ENCODE peak calls at places on chromosome 14, in five cellular contexts. R, O, K, H and J are unnamed samples.

GRCh38 chr14:61456720-61457119 is 135.3 kb downstream of the PRKCH start:
- DNase-seq in R (peak), O (peak), K (peak), H (no peak), J (peak)

GRCh38 chr14:73674986-73675385 is 30.2 kb downstream of the DNAL1 start:
- DNase-seq in R (no peak), O (no peak), K (no peak), H (no peak), J (no peak)

GRCh38 chr14:74048291-74048690 is 29.1 kb downstream of the BBOF1 start:
- DNase-seq in R (no peak), O (peak), K (no peak), H (no peak), J (no peak)

GRCh38 chr14:90556050-90556477 is 159.2 kb downstream of the CALM1 start:
- DNase-seq in R (no peak), O (peak), K (peak), H (no peak), J (no peak)

GRCh38 chr14:66330916-66331315 is 155.3 kb upstream of the CCDC196 start:
- DNase-seq in R (peak), O (no peak), K (no peak), H (no peak), J (no peak)

GRCh38 chr14:101721951-101722661 is 39.4 kb upstream of the PPP2R5C start:
- DNase-seq in R (peak), O (peak), K (peak), H (no peak), J (no peak)

GRCh38 chr14:66249544-66249943 is 236.6 kb upstream of the CCDC196 start:
- DNase-seq in R (no peak), O (no peak), K (no peak), H (no peak), J (no peak)

GRCh38 chr14:54695196-54695595 is 128.3 kb downstream of the SAMD4A start:
- DNase-seq in R (no peak), O (no peak), K (no peak), H (no peak), J (no peak)

GRCh38 chr14:24891987-24892729 is 157.8 kb downstream of the STXBP6 start:
- DNase-seq in R (no peak), O (no peak), K (no peak), H (no peak), J (no peak)

GRCh38 chr14:26702721-26703250 is 105.0 kb upstream of the NOVA1 start:
- DNase-seq in R (peak), O (no peak), K (no peak), H (no peak), J (no peak)

GRCh38 chr14:87468531-87468930 is 524.5 kb downstream of the GALC start:
- DNase-seq in R (no peak), O (no peak), K (no peak), H (no peak), J (no peak)

GRCh38 chr14:81434230-81434629 is 34.1 kb upstream of the STON2 start:
- DNase-seq in R (no peak), O (peak), K (no peak), H (no peak), J (no peak)

GRCh38 chr14:96986701-96987474 is 189.7 kb downstream of the VRK1 start:
- DNase-seq in R (no peak), O (no peak), K (no peak), H (no peak), J (no peak)

GRCh38 chr14:50718949-50719348 is 50.8 kb upstream of the SAV1 start:
- DNase-seq in R (no peak), O (no peak), K (no peak), H (no peak), J (no peak)

GRCh38 chr14:104876251-104876699 is 11.2 kb downstream of the CEP170B start:
- DNase-seq in R (peak), O (peak), K (peak), H (no peak), J (no peak)

GRCh38 chr14:94122438-94122837 is 7.0 kb downstream of the IFI27L2 start:
- DNase-seq in R (no peak), O (no peak), K (no peak), H (no peak), J (no peak)

GRCh38 chr14:106044949-106045596 is 518.7 kb downstream of the TMEM121 start:
- DNase-seq in R (peak), O (no peak), K (peak), H (no peak), J (no peak)

GRCh38 chr14:101823511-101824120 is 62.1 kb downstream of the PPP2R5C start:
- DNase-seq in R (peak), O (no peak), K (no peak), H (no peak), J (no peak)

GRCh38 chr14:55901281-55901680 is 216.9 kb upstream of the PELI2 start:
- DNase-seq in R (no peak), O (no peak), K (no peak), H (no peak), J (no peak)

GRCh38 chr14:24254630-24255392 is 8.2 kb downstream of the TGM1 start:
- DNase-seq in R (no peak), O (no peak), K (peak), H (no peak), J (peak)

GRCh38 chr14:61280092-61280525 is 1.0 kb downstream of the TMEM30B start:
- DNase-seq in R (no peak), O (no peak), K (no peak), H (no peak), J (peak)

GRCh38 chr14:23864856-23865255 is 88.7 kb upstream of the DHRS4 start:
- DNase-seq in R (no peak), O (no peak), K (no peak), H (no peak), J (no peak)

GRCh38 chr14:74608959-74609611 is 3.0 kb downstream of the LTBP2 start:
- DNase-seq in R (peak), O (peak), K (peak), H (peak), J (peak)

GRCh38 chr14:93090826-93091583 is 24.7 kb downstream of the ITPK1 start:
- DNase-seq in R (no peak), O (peak), K (no peak), H (no peak), J (no peak)

GRCh38 chr14:71336488-71337192 is 429.4 kb downstream of the PCNX1 start:
- DNase-seq in R (no peak), O (no peak), K (no peak), H (no peak), J (no peak)

GRCh38 chr14:57352771-57353170 is 37.6 kb upstream of the NAA30 start:
- DNase-seq in R (peak), O (no peak), K (no peak), H (no peak), J (no peak)

GRCh38 chr14:33454022-33454645 is 496.7 kb downstream of the EGLN3 start:
- DNase-seq in R (no peak), O (no peak), K (no peak), H (no peak), J (no peak)

GRCh38 chr14:66076166-66076565 is 410.0 kb upstream of the CCDC196 start:
- DNase-seq in R (no peak), O (no peak), K (no peak), H (no peak), J (no peak)

GRCh38 chr14:75833326-75834020 is 148.3 kb downstream of the TGFB3 start:
- DNase-seq in R (no peak), O (no peak), K (no peak), H (no peak), J (no peak)

GRCh38 chr14:73768107-73768506 is 53.9 kb upstream of the PNMA1 start:
- DNase-seq in R (no peak), O (no peak), K (no peak), H (no peak), J (no peak)

GRCh38 chr14:42804146-42804545 is 1197.5 kb downstream of the LRFN5 start:
- DNase-seq in R (no peak), O (no peak), K (no peak), H (no peak), J (no peak)

GRCh38 chr14:69670093-69670492 is 58.7 kb downstream of the SUSD6 start:
- DNase-seq in R (no peak), O (no peak), K (no peak), H (no peak), J (peak)

GRCh38 chr14:55609681-55610080 is 29.7 kb downstream of the KTN1 start:
- DNase-seq in R (peak), O (no peak), K (no peak), H (no peak), J (no peak)

GRCh38 chr14:104766256-104766862 is 13.4 kb downstream of the SIVA1 start:
- DNase-seq in R (no peak), O (no peak), K (no peak), H (no peak), J (no peak)

GRCh38 chr14:69699743-69700309 is 67.1 kb upstream of the SRSF5 start:
- DNase-seq in R (no peak), O (no peak), K (no peak), H (no peak), J (no peak)

GRCh38 chr14:22598099-22598895 is at the start of gene ABHD4:
- DNase-seq in R (peak), O (peak), K (peak), H (no peak), J (peak)

GRCh38 chr14:22600027-22600426 is 1.9 kb downstream of the ABHD4 start:
- DNase-seq in R (no peak), O (no peak), K (no peak), H (no peak), J (no peak)

GRCh38 chr14:22597771-22598098 is 365 bp upstream of the ABHD4 start:
- DNase-seq in R (no peak), O (no peak), K (no peak), H (no peak), J (no peak)

GRCh38 chr14:22598896-22599244 is 770 bp downstream of the ABHD4 start:
- DNase-seq in R (peak), O (peak), K (no peak), H (no peak), J (no peak)

GRCh38 chr14:22599349-22599748 is 1.2 kb downstream of the ABHD4 start:
- DNase-seq in R (no peak), O (no peak), K (no peak), H (no peak), J (no peak)
- H3K4me3 ChIP-seq in R (peak), O (peak), K (peak), H (peak), J (no peak)

DNA sequence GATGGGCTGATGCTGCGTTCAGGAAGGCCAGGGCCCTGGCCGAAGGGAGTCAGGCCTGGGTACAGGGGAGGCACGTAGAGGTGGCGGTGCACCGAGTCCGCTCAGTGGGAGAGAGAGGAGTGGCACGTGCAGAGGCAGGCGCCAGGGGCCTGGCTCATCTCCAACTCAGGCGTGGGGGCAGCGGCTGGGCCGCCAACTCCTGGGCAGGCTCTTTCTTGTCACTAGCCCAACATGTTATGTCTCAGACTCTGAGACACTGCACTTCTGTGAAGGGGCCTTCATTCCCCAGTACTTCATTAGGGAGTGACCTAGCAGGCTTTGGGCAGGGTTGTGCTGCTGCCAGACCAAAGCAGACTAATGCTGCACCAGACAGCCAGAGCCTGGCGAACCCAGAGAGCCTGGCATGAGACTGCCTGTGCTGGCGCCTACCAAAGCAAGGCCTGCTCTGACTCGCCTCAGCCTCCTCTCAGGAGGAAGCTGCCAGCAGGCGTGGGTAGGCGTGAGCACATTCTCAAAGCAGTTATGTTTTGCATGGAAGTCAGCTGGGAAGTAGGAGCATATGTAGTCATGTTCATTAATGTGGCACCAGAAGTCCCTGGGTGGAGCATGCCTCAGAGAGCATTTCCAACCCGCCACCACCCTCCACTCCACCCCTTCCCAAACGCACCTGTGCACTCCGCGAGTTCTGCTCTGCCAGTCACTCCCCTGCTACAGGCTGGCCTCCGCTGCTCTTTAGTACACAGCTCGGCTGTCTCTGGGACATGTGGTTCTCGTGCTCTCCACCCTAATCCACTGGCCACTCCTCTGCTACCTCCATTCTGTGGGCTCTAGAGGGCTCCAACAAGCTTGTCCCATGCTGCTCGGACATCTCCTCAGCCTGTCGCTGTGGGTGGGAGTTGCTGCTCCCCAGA is 9.7 kb downstream of the CKB start:
- DNase-seq in R (peak), O (peak), K (peak), H (no peak), J (no peak)
- H3K4me3 ChIP-seq in R (no peak), O (no peak), K (no peak), H (no peak), J (no peak)

DNA sequence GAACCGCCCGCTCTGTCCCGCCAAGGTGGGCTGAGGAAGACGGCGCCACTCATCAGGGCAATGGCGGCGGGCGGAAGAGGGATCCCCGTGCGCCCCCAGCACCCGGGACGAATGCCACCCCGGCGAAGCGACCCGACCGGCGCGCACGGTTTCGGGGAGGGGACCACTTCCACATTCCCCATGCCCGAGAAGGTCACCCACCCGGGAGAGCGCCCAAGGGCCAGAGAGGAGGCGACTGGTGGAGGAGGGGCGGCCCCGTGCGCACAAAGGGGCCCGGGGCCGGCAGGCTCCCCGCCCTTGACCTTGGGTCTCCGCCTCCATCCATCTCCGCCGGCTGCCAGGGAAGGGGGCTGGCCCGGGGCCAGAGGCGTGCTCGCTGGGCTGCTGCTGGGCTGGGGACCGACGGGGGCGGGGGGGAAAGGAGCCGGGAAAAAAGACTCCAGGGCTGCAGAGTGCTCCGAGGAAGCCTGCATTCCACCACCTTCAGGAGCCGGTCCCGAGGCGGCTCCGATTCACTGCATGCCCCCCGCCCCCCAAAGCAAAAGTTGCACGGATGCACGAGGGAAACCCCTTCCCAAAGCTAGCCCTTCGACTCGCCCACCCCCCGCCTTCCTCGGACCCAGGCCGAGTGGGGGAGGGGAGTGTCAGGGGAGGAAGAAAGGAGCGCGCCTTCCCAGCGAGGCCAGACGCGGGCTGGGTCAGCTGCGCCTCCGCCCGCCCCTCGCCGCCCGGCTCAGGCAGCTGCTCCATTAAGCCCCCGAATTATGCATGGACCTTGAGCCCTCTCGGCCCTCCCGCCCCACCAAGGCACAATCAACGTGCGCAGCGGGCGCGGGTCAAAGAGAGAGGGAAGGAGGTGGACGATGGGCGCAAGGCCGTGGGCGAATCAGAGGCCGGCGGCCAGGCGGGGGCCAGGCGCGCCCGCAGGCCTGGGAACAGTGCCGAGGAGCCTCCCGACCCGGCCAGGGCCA is 26.2 kb downstream of the BCL11B start:
- DNase-seq in R (no peak), O (peak), K (peak), H (no peak), J (no peak)
- H3K4me3 ChIP-seq in R (no peak), O (peak), K (peak), H (no peak), J (no peak)

DNA sequence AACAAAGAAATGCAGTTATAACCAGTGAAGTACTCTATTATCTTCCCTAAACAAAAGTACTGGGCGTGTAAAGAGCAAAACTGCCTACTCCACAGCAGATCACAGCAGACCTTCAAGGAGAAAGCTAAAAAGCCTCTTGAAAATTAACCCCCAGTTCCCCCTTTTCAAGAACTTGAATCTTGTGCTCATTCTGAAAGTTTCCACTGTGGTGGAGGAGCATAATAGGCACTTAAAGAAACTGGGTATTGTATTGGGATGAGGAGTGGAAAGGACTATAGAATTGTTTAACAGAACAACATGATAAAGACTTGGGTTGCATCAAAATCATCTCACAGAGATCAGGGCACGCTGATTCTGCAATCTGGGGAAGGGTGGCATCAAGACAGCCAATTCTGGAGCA is 51.1 kb downstream of the SLC25A47 start:
- DNase-seq in R (no peak), O (no peak), K (no peak), H (no peak), J (no peak)
- H3K4me3 ChIP-seq in R (peak), O (no peak), K (peak), H (peak), J (no peak)